ENCODE peak calls at places on chromosomes 11 and 22, in nine cellular contexts. S is stimulated activated CD8-positive, alpha-beta memory T cell treated with anti-CD3 and anti-CD28 coated beads, Interleukin-2, amount 100 ng/mL, for 48 hours; O is fibroblast of mammary gland; F is ovary; B is activated CD8-positive, alpha-beta memory T cell treated with anti-CD3 and anti-CD28 coated beads, Interleukin-2, amount 50 U/mL, for 48 hours; M is HFF-Myc; I is activated T-cell treated with anti-CD3 and anti-CD28 coated beads for 1 hour; G is LoVo; Y is T47D. J is an unnamed sample.

GRCh38 chr11:93921695-93922468 is 71.5 kb upstream of the VSTM5 start:
- DNase-seq in S (no peak), O (peak), F (no peak), B (no peak), M (peak), I (no peak), G (peak), Y (peak), J (peak)

GRCh38 chr11:44597358-44598009 is 32.0 kb downstream of the CD82 start:
- DNase-seq in S (no peak), O (no peak), F (no peak), B (no peak), M (no peak), I (no peak), G (no peak), Y (peak), J (no peak)

GRCh38 chr22:35690001-35690400 is 27.7 kb upstream of the APOL5 start:
- DNase-seq in S (no peak), O (no peak), F (no peak), B (no peak), M (no peak), I (no peak), G (no peak), Y (no peak), J (no peak)

GRCh38 chr22:27585141-27585540 is 216.4 kb downstream of the MN1 start:
- DNase-seq in S (no peak), O (peak), F (no peak), B (no peak), M (no peak), I (no peak), G (no peak), Y (no peak), J (no peak)

GRCh38 chr11:10302294-10302743 is 2.6 kb upstream of the ADM start:
- DNase-seq in S (no peak), O (no peak), F (peak), B (no peak), M (no peak), I (no peak), G (peak), Y (no peak), J (no peak)

GRCh38 chr11:122633219-122633829 is 22.2 kb upstream of the UBASH3B start:
- DNase-seq in S (no peak), O (peak), F (no peak), B (no peak), M (no peak), I (no peak), G (peak), Y (peak), J (peak)

GRCh38 chr11:120815260-120816100 is 208.4 kb upstream of the TBCEL start:
- DNase-seq in S (no peak), O (no peak), F (no peak), B (no peak), M (no peak), I (no peak), G (no peak), Y (peak), J (no peak)

GRCh38 chr22:33030923-33031525 is 27.2 kb downstream of the SYN3 start:
- DNase-seq in S (no peak), O (no peak), F (no peak), B (no peak), M (no peak), I (no peak), G (no peak), Y (no peak), J (no peak)

GRCh38 chr22:29150701-29151100 is 55.0 kb upstream of the EMID1 start:
- DNase-seq in S (no peak), O (no peak), F (peak), B (peak), M (no peak), I (no peak), G (no peak), Y (no peak), J (no peak)

GRCh38 chr22:25966448-25966913 is 202.8 kb upstream of the SEZ6L start:
- DNase-seq in S (no peak), O (no peak), F (no peak), B (no peak), M (no peak), I (no peak), G (no peak), Y (no peak), J (no peak)

GRCh38 chr22:41048791-41049717 is 43.3 kb upstream of the EP300 start:
- DNase-seq in S (no peak), O (peak), F (peak), B (no peak), M (peak), I (no peak), G (no peak), Y (peak), J (no peak)

GRCh38 chr11:59102259-59102765 is 4.7 kb upstream of the FAM111B start:
- DNase-seq in S (peak), O (peak), F (no peak), B (peak), M (no peak), I (peak), G (no peak), Y (peak), J (no peak)

GRCh38 chr11:16790484-16791240 is 52.2 kb downstream of the C11orf58 start:
- DNase-seq in S (no peak), O (no peak), F (no peak), B (no peak), M (no peak), I (no peak), G (no peak), Y (no peak), J (no peak)

GRCh38 chr11:82229346-82229745 is 504.3 kb downstream of the FAM181B start:
- DNase-seq in S (no peak), O (peak), F (no peak), B (no peak), M (no peak), I (no peak), G (peak), Y (peak), J (peak)

GRCh38 chr11:31887180-31887579 is 76.1 kb upstream of the PAX6 start:
- DNase-seq in S (no peak), O (peak), F (no peak), B (no peak), M (no peak), I (no peak), G (no peak), Y (no peak), J (peak)

GRCh38 chr22:20249797-20250354 is 18.2 kb downstream of the RTN4R start:
- DNase-seq in S (no peak), O (peak), F (peak), B (no peak), M (no peak), I (no peak), G (no peak), Y (no peak), J (no peak)